ENCODE peak calls at places on chromosomes 5 and 9, in five cellular contexts. O is uterus, Y is suprapubic skin, Z is A549, Q is breast epithelium. I is an unnamed sample.

GRCh38 chr5:142290574-142291299 is 34.1 kb downstream of the SPRY4 start:
- DNase-seq in Y (no peak), Z (no peak), O (no peak), Q (no peak), I (no peak)

GRCh38 chr5:10518352-10518751 is 45.5 kb upstream of the ANKRD33B start:
- DNase-seq in O (no peak), Z (peak), Y (no peak), Q (no peak), I (no peak)

GRCh38 chr9:33858346-33858869 is 41.4 kb downstream of the UBE2R2 start:
- DNase-seq in Y (no peak), Z (peak), O (no peak), Q (no peak), I (no peak)

GRCh38 chr5:72231989-72232703 is 87.9 kb downstream of the MRPS27 start:
- DNase-seq in Y (no peak), O (no peak), Q (no peak), Z (no peak), I (no peak)

GRCh38 chr9:25700430-25700829 is 22.2 kb upstream of the TUSC1 start:
- DNase-seq in Q (no peak), Y (no peak), O (no peak), Z (no peak), I (no peak)

GRCh38 chr5:155066886-155067595 is 53.5 kb downstream of the KIF4B start:
- DNase-seq in Y (no peak), Z (no peak), Q (no peak), O (no peak), I (no peak)

GRCh38 chr9:114551750-114552685 is 35.6 kb upstream of the ATP6V1G1 start:
- DNase-seq in Y (no peak), Q (peak), O (peak), Z (peak), I (peak)

GRCh38 chr5:158727108-158727507 is 372.6 kb downstream of the EBF1 start:
- DNase-seq in Q (no peak), Z (no peak), O (peak), Y (no peak), I (no peak)

GRCh38 chr5:15821506-15821905 is 321.5 kb downstream of the FBXL7 start:
- DNase-seq in Q (no peak), Y (no peak), Z (no peak), O (no peak), I (no peak)

GRCh38 chr5:17255471-17256016 is 38.1 kb downstream of the BASP1 start:
- DNase-seq in Z (no peak), Q (no peak), O (no peak), Y (no peak), I (no peak)

GRCh38 chr5:102754499-102755424 is at the start of gene PAM:
- DNase-seq in Y (peak), Z (peak), Q (peak), O (peak), I (peak)

GRCh38 chr9:135926402-135927194 is 19.3 kb upstream of the CAMSAP1 start:
- DNase-seq in Q (peak), Y (no peak), O (no peak), Z (peak), I (peak)

GRCh38 chr9:111586378-111586777 is 13.1 kb downstream of the PTGR1 start:
- DNase-seq in O (no peak), Z (no peak), Q (no peak), Y (no peak), I (peak)

GRCh38 chr5:62256161-62257017 is 49.6 kb upstream of the KIF2A start:
- DNase-seq in Z (no peak), Q (no peak), Y (no peak), O (no peak), I (no peak)

GRCh38 chr9:136668983-136669790 is 6.5 kb downstream of the EGFL7 start:
- DNase-seq in Z (peak), Y (no peak), Q (no peak), O (no peak), I (no peak)

GRCh38 chr5:158116965-158117364 is 258.0 kb upstream of the CLINT1 start:
- DNase-seq in Z (no peak), O (no peak), Y (no peak), Q (no peak), I (no peak)

GRCh38 chr9:92650839-92651621 is 18.9 kb downstream of the IPPK start:
- DNase-seq in Z (no peak), Q (no peak), O (peak), Y (peak), I (peak)

GRCh38 chr9:134563397-134563796 is 78.2 kb upstream of the COL5A1 start:
- DNase-seq in Q (no peak), O (no peak), Z (no peak), Y (no peak), I (no peak)

GRCh38 chr9:135515083-135515511 is 6.1 kb upstream of the LCN1 start:
- DNase-seq in Y (peak), Q (no peak), O (no peak), Z (no peak), I (no peak)

GRCh38 chr9:111943200-111943599 is 46.6 kb downstream of the UGCG start:
- DNase-seq in Q (no peak), O (no peak), Y (no peak), Z (no peak), I (no peak)

GRCh38 chr5:166046956-166047355 is 2244.5 kb upstream of the WWC1 start:
- DNase-seq in Y (no peak), O (no peak), Z (no peak), Q (no peak), I (no peak)

GRCh38 chr9:134547161-134548100 is 94.2 kb upstream of the COL5A1 start:
- DNase-seq in Y (no peak), O (no peak), Z (no peak), Q (no peak), I (no peak)

GRCh38 chr5:160333726-160334125 is 21.4 kb upstream of the CCNJL start:
- DNase-seq in Z (peak), Y (no peak), O (no peak), Q (no peak), I (peak)

GRCh38 chr9:3441197-3441816 is 84.5 kb downstream of the RFX3 start:
- DNase-seq in Q (no peak), O (no peak), Y (no peak), Z (peak), I (peak)

GRCh38 chr5:181224390-181225234 is 1.5 kb downstream of the TRIM41 start:
- DNase-seq in O (no peak), Q (no peak), Y (no peak), Z (no peak), I (no peak)

GRCh38 chr5:16742938-16743337 is 126.1 kb upstream of the RETREG1 start:
- DNase-seq in Z (no peak), Q (no peak), Y (no peak), O (no peak), I (no peak)

GRCh38 chr9:37801287-37801850 is 772 bp downstream of the DCAF10 start:
- DNase-seq in Q (no peak), Y (peak), O (no peak), Z (peak), I (no peak)

GRCh38 chr5:109089191-109089590 is 320.6 kb downstream of the PJA2 start:
- DNase-seq in O (no peak), Q (no peak), Z (no peak), Y (no peak), I (no peak)

GRCh38 chr9:98794802-98795201 is 1.6 kb downstream of the ANKS6 start:
- DNase-seq in Z (no peak), Y (no peak), O (no peak), Q (no peak), I (no peak)

GRCh38 chr5:141852448-141852847 is 25.8 kb downstream of the PCDH1 start:
- DNase-seq in O (no peak), Q (no peak), Z (no peak), Y (no peak), I (no peak)

GRCh38 chr9:113898151-113898550 is 22.0 kb downstream of the ZNF618 start:
- DNase-seq in Q (no peak), Y (no peak), O (no peak), Z (no peak), I (no peak)

GRCh38 chr5:151451626-151452520 is 4.5 kb downstream of the SLC36A1 start:
- DNase-seq in Q (no peak), Z (peak), Y (no peak), O (no peak), I (no peak)

GRCh38 chr5:78003442-78003841 is 227.3 kb upstream of the TBCA start:
- DNase-seq in O (no peak), Y (no peak), Z (no peak), Q (no peak), I (no peak)

GRCh38 chr5:169089343-169089742 is 211.6 kb downstream of the SLIT3 start:
- DNase-seq in Y (no peak), O (no peak), Q (no peak), Z (no peak), I (no peak)

GRCh38 chr5:68445257-68446069 is 229.9 kb downstream of the PIK3R1 start:
- DNase-seq in Q (no peak), Y (no peak), O (no peak), Z (no peak), I (no peak)

GRCh38 chr5:1594336-1595106 is 70.8 kb upstream of the LPCAT1 start:
- DNase-seq in Q (peak), O (peak), Y (peak), Z (peak), I (peak)
- TF ChIP-seq CTCF in Q (no peak), O (peak), Y (no peak), Z (peak), I (no peak)

DNA sequence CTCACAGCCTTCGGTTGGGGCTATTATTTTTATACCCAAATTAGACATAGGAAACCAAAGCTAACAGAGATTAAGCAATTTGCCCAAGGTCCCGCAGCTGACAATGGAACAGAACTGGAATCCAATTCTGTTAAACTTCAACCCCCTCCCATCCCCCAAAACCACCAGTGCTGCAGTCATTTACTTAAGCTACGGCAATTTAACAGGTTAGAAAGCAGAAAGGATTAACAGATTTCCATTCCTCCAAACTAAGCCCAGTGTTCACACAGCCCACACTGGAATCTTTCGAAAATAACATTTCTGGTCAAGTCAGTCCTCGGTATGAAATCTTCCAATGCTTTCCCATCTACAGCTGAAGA is 1023.1 kb upstream of the DMAC1 start:
- DNase-seq in Y (no peak), Z (no peak), O (no peak), Q (no peak), I (no peak)
- TF ChIP-seq POLR2A in Y (no peak), Z (no peak), O (no peak), Q (no peak), I (no peak)

GRCh38 chr9:79111653-79112052 is 460.1 kb upstream of the TLE4 start:
- DNase-seq in Z (no peak), O (no peak), Q (no peak), Y (no peak), I (no peak)
- H3K4me3 ChIP-seq in Z (no peak), O (no peak), Q (no peak), Y (no peak), I (no peak)

GRCh38 chr5:100706796-100707195 is 171.6 kb downstream of the FAM174A start:
- DNase-seq in Q (no peak), Z (peak), O (no peak), Y (no peak), I (no peak)
- TF ChIP-seq CTCF in Q (no peak), Z (no peak), O (no peak), Y (peak), I (no peak)

DNA sequence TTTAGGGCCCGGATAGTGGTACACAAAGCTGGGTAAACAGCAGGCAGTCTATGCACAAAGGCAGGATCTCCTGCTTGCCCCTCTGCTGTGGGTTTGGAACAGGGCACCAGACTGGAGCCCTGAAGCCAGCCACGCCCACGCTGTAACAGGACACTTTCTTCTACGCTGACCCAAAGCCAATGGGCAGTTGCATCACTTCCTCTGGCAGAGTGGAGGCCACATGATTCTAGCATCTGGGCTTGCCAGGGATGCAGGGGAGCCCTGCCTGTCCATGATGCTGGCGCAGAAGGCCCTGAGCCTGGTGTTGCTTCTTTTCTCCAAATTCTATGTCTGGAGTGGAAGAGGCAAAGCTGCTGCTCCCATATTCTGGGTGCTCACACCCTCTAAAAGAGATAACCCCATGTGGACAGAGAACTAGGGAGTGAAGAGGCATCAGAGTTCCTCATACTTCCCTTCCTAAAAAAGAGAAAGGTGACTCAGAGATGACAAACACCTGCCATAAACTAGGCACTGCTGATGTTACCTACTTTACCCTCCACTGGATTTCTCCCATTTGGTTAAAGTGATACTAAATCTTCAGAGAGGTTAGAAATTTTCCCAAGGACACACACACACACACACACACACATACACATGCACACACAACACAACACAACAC is 260.3 kb upstream of the KLF4 start:
- DNase-seq in Y (peak), Z (peak), Q (peak), O (peak), I (peak)
- TF ChIP-seq POLR2A in Y (no peak), Z (no peak), Q (no peak), O (peak), I (no peak)

GRCh38 chr5:73913971-73914370 is 288.0 kb downstream of the ARHGEF28 start:
- DNase-seq in O (no peak), Z (no peak), Y (no peak), Q (no peak), I (no peak)

GRCh38 chr5:73917433-73917832 is 291.4 kb downstream of the ARHGEF28 start:
- DNase-seq in O (no peak), Y (no peak), Q (peak), Z (no peak), I (no peak)

GRCh38 chr5:73912755-73913365 is 286.9 kb downstream of the ARHGEF28 start:
- DNase-seq in O (no peak), Z (no peak), Q (no peak), Y (no peak), I (no peak)

GRCh38 chr5:73921746-73922145 is 295.8 kb downstream of the ARHGEF28 start:
- DNase-seq in Y (no peak), O (no peak), Z (no peak), Q (no peak), I (no peak)

GRCh38 chr5:73918791-73919221 is 292.8 kb downstream of the ARHGEF28 start:
- DNase-seq in Q (no peak), O (no peak), Y (no peak), Z (no peak), I (no peak)
- H3K4me3 ChIP-seq in Q (peak), O (no peak), Y (no peak), Z (no peak), I (no peak)

DNA sequence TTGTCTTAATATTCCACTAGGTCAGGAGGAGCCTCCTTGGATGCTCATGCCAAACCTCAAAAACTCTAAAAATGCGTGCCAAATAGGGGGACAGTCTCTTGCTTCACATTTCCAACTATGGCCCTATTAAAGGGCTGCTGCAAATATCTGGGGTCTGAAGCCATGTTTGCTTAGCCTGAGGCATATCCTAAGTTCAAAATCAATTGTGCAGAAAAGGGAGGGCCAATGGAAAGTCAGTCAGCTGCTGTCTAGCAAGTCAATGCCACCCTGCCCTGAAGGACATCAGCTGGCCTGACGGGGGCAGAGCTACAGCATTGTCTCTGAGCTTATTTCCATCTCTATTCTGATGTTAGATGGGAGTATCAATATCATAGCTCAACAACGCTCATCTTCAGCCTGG is 93.6 kb downstream of the SH3TC2 start:
- DNase-seq in Z (no peak), O (no peak), Q (peak), Y (no peak), I (no peak)
- TF ChIP-seq CTCF in Z (no peak), O (no peak), Q (no peak), Y (no peak), I (no peak)

DNA sequence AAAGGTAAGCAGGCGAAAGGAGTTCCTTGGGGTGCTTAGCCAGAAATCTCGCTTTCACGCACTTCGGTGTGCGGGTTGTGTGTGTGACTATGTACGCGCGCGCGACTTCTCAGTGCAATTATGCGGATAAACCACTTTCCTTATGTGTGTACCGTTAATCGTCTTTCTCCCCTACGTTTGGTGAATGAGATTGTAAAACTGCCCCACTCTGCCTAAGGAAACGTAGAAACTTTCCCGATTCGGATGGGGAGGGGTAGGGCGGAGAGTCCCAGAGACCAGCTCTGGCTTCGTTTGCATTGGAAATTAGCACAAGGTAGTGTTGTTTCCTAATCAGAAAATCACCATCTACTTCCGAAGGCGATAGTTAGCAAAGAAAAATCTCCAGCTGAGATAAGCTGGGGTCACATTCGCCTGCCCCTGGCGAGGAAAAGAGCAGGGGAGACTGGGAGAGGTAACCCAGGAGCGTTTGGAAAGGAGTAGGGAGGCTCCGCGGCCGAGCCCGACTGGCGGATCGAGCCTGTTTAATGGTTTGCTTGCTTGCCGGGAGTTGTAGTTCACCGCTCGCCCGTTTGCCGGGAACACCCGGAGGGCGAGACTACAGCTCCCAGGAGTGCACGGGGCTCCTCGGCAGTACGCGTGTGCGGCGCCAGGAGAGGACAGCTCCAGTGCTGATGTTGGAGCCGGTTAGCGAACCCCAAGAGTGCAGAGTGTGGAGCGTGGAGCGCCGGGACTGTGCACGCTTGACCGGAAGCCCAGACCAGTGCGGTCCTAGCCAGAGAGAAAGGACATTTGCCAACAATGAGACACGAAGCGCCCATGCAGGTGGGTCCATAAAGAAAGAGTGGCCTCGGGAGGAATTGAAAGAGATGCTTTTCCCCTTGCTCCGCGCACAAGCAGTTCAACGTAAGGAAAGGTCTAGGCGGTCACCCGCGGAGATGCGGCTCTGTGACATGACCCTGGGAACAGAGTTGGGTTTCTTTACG is at the start of gene RAB3C:
- DNase-seq in Z (peak), O (peak), Y (peak), Q (peak), I (peak)
- TF ChIP-seq POLR2A in Z (no peak), O (no peak), Y (no peak), Q (no peak), I (no peak)

GRCh38 chr9:124012368-124013262 is 1.0 kb downstream of the LHX2 start:
- DNase-seq in Q (no peak), O (no peak), Y (peak), Z (no peak), I (no peak)
- H3K4me3 ChIP-seq in Q (peak), O (no peak), Y (peak), Z (peak), I (no peak)

I was measured in lower leg skin.